ENCODE peak calls at places on chromosomes 11 and 22, in four cellular contexts. L is dorsolateral prefrontal cortex; J is CD8-positive, alpha-beta T cell; C is neural crest cell. I is an unnamed sample.

GRCh38 chr11:121452609-121453150 is at the start of gene SORL1-AS1:
- DNase-seq in L (no peak), C (no peak), J (no peak), I (no peak)

GRCh38 chr11:113681282-113681681 is 24.8 kb downstream of the TMPRSS5 start:
- DNase-seq in J (no peak), C (no peak), L (no peak), I (no peak)

GRCh38 chr22:49801391-49802060 is 26.1 kb downstream of the BRD1 start:
- DNase-seq in C (no peak), L (no peak), J (no peak), I (no peak)

GRCh38 chr22:33579448-33580093 is 340.7 kb downstream of the LARGE1 start:
- DNase-seq in L (peak), J (peak), C (peak), I (no peak)

GRCh38 chr22:46090051-46090591 is 60.2 kb upstream of the PPARA start:
- DNase-seq in J (no peak), L (no peak), C (no peak), I (no peak)

GRCh38 chr11:36070215-36070976 is 126.5 kb downstream of the LDLRAD3 start:
- DNase-seq in J (no peak), C (no peak), L (no peak), I (no peak)

GRCh38 chr11:67098799-67099198 is 20.3 kb upstream of the KDM2A start:
- DNase-seq in L (no peak), C (no peak), J (no peak), I (no peak)

GRCh38 chr11:125236072-125236825 is 71.7 kb downstream of the PKNOX2 start:
- DNase-seq in J (no peak), C (no peak), L (no peak), I (no peak)

GRCh38 chr11:83990160-83990733 is 704.1 kb upstream of the CCDC90B start:
- DNase-seq in C (no peak), J (no peak), L (peak), I (no peak)

GRCh38 chr11:134126197-134126822 is 57.4 kb downstream of the JAM3 start:
- DNase-seq in L (peak), C (no peak), J (no peak), I (no peak)

GRCh38 chr11:66749091-66749490 is 20.1 kb upstream of the SPTBN2 start:
- DNase-seq in L (no peak), C (no peak), J (no peak), I (no peak)

GRCh38 chr11:73401217-73401923 is 25.2 kb downstream of the RELT start:
- DNase-seq in C (no peak), L (no peak), J (no peak), I (no peak)

GRCh38 chr22:38467904-38468760 is at the start of gene KDELR3:
- DNase-seq in C (no peak), L (no peak), J (peak), I (no peak)

GRCh38 chr11:46309669-46310288 is 32.3 kb downstream of the CREB3L1 start:
- DNase-seq in L (no peak), J (no peak), C (no peak), I (no peak)

GRCh38 chr11:123054301-123055065 is 7.5 kb downstream of the HSPA8 start:
- DNase-seq in J (no peak), C (peak), L (no peak), I (no peak)

GRCh38 chr11:45858751-45859398 is 11.6 kb downstream of the CRY2 start:
- DNase-seq in J (no peak), C (no peak), L (no peak), I (no peak)

GRCh38 chr11:11456896-11457295 is 103.8 kb upstream of the CSNK2A3 start:
- DNase-seq in L (no peak), C (no peak), J (no peak), I (no peak)

GRCh38 chr22:38214248-38215056 is 12.7 kb downstream of the MAFF start:
- DNase-seq in L (peak), C (peak), J (peak), I (peak)

GRCh38 chr22:48369789-48370507 is 1457.7 kb downstream of the BRD1 start:
- DNase-seq in C (no peak), J (no peak), L (no peak), I (no peak)

GRCh38 chr22:31122532-31123291 is at the start of gene INPP5J:
- DNase-seq in J (no peak), C (peak), L (peak), I (no peak)

GRCh38 chr22:32576553-32577255 is 102.1 kb downstream of the FBXO7 start:
- DNase-seq in C (no peak), J (no peak), L (no peak), I (no peak)

GRCh38 chr22:28441720-28442263 is 237.8 kb downstream of the TTC28 start:
- DNase-seq in C (no peak), L (no peak), J (no peak), I (no peak)

GRCh38 chr22:39308614-39309363 is 10.6 kb downstream of the RPL3 start:
- DNase-seq in C (no peak), J (no peak), L (no peak), I (no peak)

GRCh38 chr22:20062766-20063083 is 17.3 kb upstream of the DGCR8 start:
- DNase-seq in C (no peak), J (no peak), L (no peak), I (no peak)

GRCh38 chr11:43508511-43508918 is 149.8 kb downstream of the TTC17 start:
- DNase-seq in J (no peak), L (no peak), C (no peak), I (no peak)

GRCh38 chr11:128653828-128654231 is 40.0 kb upstream of the FLI1 start:
- DNase-seq in C (no peak), J (no peak), L (peak), I (no peak)

DNA sequence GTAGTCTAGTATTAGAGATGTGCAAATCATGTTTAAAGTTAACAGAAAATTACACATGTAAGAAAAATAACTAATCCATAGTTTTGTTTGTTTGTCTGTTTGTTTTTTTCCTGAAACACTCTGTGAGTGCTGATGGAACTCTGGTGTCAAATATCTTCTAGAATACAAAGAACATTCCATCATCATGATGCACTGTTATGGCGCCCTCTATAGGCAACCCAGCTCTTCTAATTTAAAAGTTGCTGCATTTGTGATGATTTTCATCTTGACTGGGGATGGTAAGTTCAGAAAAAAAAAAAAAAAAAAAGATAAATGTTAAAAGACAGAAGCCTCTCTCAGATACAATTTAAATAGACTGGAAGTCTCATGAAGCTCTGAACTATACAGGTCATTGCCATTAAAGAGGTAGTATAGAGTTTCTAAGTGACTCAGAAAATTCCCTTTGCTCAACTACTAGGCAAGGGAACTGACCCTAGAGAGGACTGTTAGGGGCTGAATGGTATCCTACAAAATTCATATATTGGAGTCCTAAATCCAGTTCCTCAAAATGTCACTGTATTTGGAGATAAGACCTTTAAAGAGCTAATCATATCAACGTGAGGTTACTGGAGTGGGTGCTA is 597.2 kb upstream of the ANO3 start:
- DNase-seq in J (no peak), C (no peak), L (no peak), I (no peak)
- TF ChIP-seq CTCF in J (no peak), C (peak), L (peak), I (peak)

DNA sequence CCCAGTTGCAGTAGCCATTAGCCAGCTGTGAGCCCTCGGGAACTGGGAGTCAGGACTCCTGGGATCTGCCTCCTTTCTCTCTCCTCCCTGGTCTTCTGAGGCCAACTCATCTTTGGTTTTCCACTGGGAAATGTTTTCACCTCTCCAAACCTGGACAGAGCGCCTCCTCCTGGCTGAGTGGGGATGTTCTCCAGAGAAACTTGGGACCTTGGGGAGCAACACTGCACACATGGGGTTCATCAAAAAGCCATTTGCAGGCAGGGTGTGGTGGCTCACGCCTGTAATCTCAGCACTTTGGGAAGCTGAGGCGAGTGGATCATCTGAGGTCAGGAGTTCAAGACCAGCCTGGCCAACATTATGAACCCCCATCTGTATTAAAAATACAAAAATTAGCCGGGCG is 145.4 kb downstream of the NECTIN1 start:
- DNase-seq in J (no peak), C (no peak), L (no peak), I (no peak)
- TF ChIP-seq CTCF in J (no peak), C (peak), L (no peak), I (peak)

GRCh38 chr11:32448232-32448631 is 12.9 kb upstream of the WT1 start:
- DNase-seq in L (no peak), C (peak), J (no peak), I (no peak)
- TF ChIP-seq CTCF in L (no peak), C (peak), J (no peak), I (no peak)

DNA sequence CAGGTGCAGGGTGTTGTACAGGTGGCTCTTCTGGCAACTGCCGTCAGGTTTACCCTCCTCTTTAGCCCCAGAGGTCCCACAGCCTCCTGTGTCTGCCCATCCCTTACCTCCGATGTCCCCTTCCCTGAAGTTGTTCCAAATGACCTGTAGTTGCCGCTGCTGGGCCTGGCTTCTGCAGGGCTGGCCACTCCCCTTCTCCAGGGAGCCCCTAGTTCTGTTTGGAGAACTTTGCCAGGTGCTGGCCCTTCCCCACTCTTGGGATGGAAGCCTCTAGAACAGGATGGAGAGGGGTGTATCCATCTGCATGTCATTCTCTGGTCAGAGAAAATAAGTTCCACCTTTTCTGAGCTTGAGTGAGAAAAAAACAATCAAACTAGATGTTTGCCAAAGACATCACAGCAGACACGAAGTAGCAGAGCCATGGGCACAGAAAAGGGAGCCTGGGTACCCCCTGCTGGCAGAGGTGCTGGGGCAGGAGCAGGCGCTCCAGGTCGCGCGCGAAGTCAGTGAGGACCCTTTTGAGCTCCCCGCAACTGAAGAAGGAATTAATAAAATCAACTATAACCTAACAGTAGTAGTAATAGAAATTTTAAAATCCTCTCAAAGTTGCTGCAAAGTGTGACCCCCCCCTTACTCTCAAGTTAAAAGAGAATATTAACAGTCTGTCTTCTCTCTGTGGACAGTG is 20.2 kb upstream of the PARVB start:
- DNase-seq in L (no peak), J (no peak), C (no peak), I (no peak)
- TF ChIP-seq CTCF in L (no peak), J (no peak), C (peak), I (no peak)

GRCh38 chr22:21068681-21069276 is 23.0 kb downstream of the LRRC74B start:
- DNase-seq in L (no peak), J (no peak), C (no peak), I (no peak)
- TF ChIP-seq CTCF in L (no peak), J (no peak), C (no peak), I (no peak)

GRCh38 chr11:15113381-15113780 is 1.3 kb upstream of the INSC start:
- DNase-seq in L (no peak), J (no peak), C (no peak), I (no peak)

GRCh38 chr11:15114501-15115475 is at the start of gene INSC:
- DNase-seq in L (no peak), J (no peak), C (peak), I (no peak)

GRCh38 chr11:15118431-15118830 is 3.7 kb downstream of the INSC start:
- DNase-seq in L (no peak), J (no peak), C (no peak), I (no peak)

GRCh38 chr11:15117751-15118150 is 3.0 kb downstream of the INSC start:
- DNase-seq in J (no peak), L (no peak), C (peak), I (no peak)

DNA sequence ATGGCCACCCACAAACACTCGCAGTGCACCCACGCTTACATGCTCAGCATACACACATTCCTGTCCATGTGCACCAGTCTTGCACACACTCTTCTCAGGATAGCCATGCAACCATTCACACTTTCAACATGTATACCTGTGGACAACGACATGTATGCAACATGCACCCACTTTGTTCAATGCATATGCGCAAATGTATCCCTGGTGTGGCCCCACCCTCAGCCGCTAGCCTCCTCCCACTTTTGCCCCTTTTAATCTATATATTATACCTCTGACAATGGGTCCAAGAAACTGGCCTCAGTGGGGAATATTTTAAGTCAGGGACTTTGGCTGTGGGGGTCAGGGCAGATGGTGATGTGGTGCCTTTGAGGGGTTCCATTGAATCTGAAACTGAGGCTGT is 963 bp downstream of the INSC start:
- DNase-seq in J (no peak), L (no peak), C (no peak), I (no peak)
- TF ChIP-seq CTCF in J (no peak), L (no peak), C (no peak), I (no peak)

DNA sequence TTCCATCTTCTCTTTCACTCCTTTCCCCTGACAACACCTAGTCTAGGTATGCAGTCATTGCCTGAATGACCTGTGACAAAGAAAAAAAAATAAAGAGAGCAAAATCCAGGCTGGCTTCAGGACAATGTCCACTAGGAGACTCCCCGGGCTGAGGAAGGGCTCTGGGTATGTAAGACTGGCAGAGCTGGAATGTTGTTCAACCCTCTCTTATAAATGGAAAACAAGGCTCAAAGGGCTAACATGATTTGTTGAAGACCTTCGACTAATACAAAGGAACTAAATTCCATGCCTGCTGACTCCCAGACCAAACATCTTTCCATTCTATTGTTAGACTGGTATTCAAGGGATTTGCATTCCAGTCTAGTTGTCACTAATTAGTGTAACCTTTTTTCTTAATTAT is 122.2 kb downstream of the ARL14EP start:
- DNase-seq in J (no peak), C (no peak), L (no peak), I (no peak)
- TF ChIP-seq CTCF in J (no peak), C (peak), L (no peak), I (no peak)